ENCODE peak calls at places on chromosome X, in seven cellular contexts. A, J, V, G, E, H and B are unnamed samples.

GRCh38 chrX:93985621-93986020 is 311.6 kb downstream of the FAM133A start:
- DNase-seq in A (no peak), J (no peak), V (no peak), G (no peak), E (no peak), H (no peak), B (no peak)

GRCh38 chrX:6225307-6226052 is 3.2 kb downstream of the NLGN4X start:
- DNase-seq in A (no peak), J (no peak), V (no peak), G (no peak), E (no peak), H (no peak), B (no peak)

GRCh38 chrX:34653811-34654210 is 3.3 kb downstream of the TMEM47 start:
- DNase-seq in A (no peak), J (no peak), V (no peak), G (no peak), E (no peak), H (no peak), B (no peak)

GRCh38 chrX:78103656-78104446 is at the start of gene PGK1:
- DNase-seq in A (peak), J (peak), V (peak), G (peak), E (peak), H (peak), B (peak)

GRCh38 chrX:69279234-69279633 is 114.0 kb upstream of the PJA1 start:
- DNase-seq in A (no peak), J (no peak), V (no peak), G (no peak), E (no peak), H (no peak), B (no peak)

GRCh38 chrX:10755477-10756334 is 135.3 kb upstream of the MID1 start:
- DNase-seq in A (peak), J (peak), V (no peak), G (no peak), E (peak), H (no peak), B (no peak)

GRCh38 chrX:133120406-133120805 is 23.5 kb upstream of the USP26 start:
- DNase-seq in A (no peak), J (no peak), V (no peak), G (no peak), E (no peak), H (no peak), B (no peak)

GRCh38 chrX:65821721-65822496 is 154.5 kb downstream of the MSN start:
- DNase-seq in A (no peak), J (no peak), V (no peak), G (peak), E (no peak), H (no peak), B (no peak)

GRCh38 chrX:15500497-15500966 is at the start of gene BMX:
- DNase-seq in A (no peak), J (no peak), V (no peak), G (no peak), E (no peak), H (no peak), B (no peak)

GRCh38 chrX:47843363-47843762 is 6.7 kb downstream of the ZNF81 start:
- DNase-seq in A (no peak), J (peak), V (no peak), G (no peak), E (no peak), H (no peak), B (no peak)

GRCh38 chrX:41802958-41803357 is 79.0 kb downstream of the GPR82 start:
- DNase-seq in A (no peak), J (no peak), V (no peak), G (no peak), E (no peak), H (no peak), B (no peak)

GRCh38 chrX:108312938-108313337 is 125.3 kb downstream of the COL4A6 start:
- DNase-seq in A (no peak), J (peak), V (no peak), G (no peak), E (peak), H (no peak), B (no peak)

GRCh38 chrX:51894697-51895336 is 1.4 kb downstream of the MAGED1 start:
- DNase-seq in A (peak), J (peak), V (no peak), G (no peak), E (no peak), H (peak), B (no peak)

GRCh38 chrX:101430457-101431078 is 22.5 kb downstream of the HNRNPH2 start:
- DNase-seq in A (no peak), J (peak), V (no peak), G (no peak), E (peak), H (no peak), B (no peak)

GRCh38 chrX:100645106-100645505 is 1.1 kb downstream of the SRPX2 start:
- DNase-seq in A (no peak), J (peak), V (no peak), G (no peak), E (peak), H (no peak), B (no peak)

DNA sequence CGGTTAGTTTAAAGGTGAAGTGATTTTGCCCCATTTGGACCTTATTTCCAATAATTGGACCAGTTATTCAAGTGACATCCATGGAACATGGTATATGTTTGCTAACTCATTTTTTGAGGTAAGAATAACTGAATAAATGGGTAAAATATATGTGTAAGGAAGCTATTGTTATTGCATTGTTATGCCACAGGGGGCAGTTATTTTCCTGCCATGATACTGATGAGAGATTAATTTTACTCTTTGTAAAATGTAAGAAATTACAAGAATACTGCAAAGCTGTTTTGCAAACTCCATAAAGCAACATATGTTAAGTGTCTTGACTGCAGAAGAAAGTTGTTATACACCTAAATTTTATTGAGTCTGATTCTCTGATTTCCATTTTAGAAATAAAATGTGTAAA is 114.0 kb downstream of the IL1RAPL1 start:
- DNase-seq in A (no peak), J (no peak), V (no peak), G (no peak), E (no peak), H (no peak), B (no peak)
- TF ChIP-seq CTCF in A (no peak), J (no peak), V (no peak), G (no peak), E (no peak), H (peak), B (peak)

GRCh38 chrX:143988356-143988755 is 104.5 kb downstream of the UBE2NL start:
- DNase-seq in A (no peak), J (no peak), V (no peak), G (no peak), E (no peak), H (no peak), B (no peak)
- TF ChIP-seq CTCF in A (no peak), J (no peak), V (no peak), G (no peak), E (no peak), H (no peak), B (no peak)

GRCh38 chrX:57918750-57919436 is 8.6 kb upstream of the ZXDA start:
- DNase-seq in A (no peak), J (peak), V (no peak), G (peak), E (no peak), H (no peak), B (no peak)
- TF ChIP-seq CTCF in A (peak), J (peak), V (peak), G (peak), E (peak), H (peak), B (no peak)

GRCh38 chrX:155966876-155967275 is 30.6 kb upstream of the IL9R start:
- DNase-seq in A (peak), J (no peak), V (no peak), G (no peak), E (peak), H (no peak), B (no peak)
- TF ChIP-seq CTCF in A (peak), J (no peak), V (no peak), G (peak), E (peak), H (peak), B (peak)

GRCh38 chrX:136166221-136166855 is 19.0 kb downstream of the FHL1 start:
- DNase-seq in A (peak), J (peak), V (no peak), G (no peak), E (peak), H (no peak), B (no peak)
- TF ChIP-seq CTCF in A (peak), J (peak), V (no peak), G (peak), E (peak), H (peak), B (no peak)

DNA sequence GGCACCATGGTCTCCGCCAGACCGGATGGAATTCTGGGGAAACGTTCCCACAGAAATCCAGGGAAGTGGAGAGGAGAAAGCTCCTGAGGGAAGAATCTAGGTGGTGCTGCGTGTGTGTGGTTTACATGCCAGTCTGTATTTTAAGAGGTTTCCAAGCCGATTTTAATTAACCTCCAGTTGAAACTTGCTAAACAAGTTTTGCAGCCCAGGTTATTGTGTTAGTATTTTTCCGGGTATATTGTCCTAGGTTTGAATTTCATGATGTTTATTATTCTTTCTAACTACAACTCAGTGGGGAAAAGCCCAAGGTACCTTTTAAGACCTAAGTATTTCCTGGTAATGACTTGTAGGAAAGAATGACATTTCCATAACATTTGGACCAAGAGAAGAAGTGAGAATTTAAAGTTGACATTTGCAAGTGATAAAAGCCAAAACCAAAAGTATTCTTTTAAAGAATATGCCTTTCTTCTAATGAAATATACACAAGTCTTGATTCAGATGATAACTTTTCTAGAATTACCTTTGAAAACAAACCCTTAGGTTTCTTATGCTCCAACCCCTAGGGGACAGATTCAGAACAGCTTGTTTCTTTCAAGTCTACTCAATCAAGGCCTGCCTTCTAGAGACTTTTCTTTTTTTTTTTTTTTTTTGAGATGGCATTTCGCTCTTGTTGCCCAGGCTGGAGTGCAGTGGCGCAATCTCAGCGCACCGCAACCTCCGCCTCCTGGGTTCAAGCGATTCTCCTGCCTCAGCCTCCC is 14.6 kb downstream of the SAT1 start:
- DNase-seq in A (peak), J (no peak), V (no peak), G (no peak), E (no peak), H (no peak), B (no peak)
- TF ChIP-seq CTCF in A (no peak), J (no peak), V (no peak), G (peak), E (no peak), H (peak), B (peak)

DNA sequence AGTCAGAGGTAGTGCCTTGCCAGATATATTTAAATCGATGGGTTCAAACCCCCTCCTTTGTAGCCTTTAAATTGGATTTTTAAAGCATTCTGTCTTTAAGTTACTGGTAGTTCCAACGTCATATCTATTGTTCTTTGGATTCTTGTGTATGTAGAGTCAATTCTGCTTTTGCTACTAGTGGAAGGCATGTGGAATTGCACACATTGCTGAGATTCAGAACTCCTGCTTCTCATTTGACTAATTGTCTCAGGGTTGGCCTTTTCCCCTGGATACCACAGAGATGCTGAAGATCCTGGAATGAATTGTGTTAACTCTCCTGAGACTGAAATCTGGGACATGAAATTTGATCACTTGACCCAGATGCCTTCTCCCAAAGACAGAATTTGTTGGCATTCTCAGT is 328.3 kb upstream of the RPS6KA3 start:
- DNase-seq in A (no peak), J (peak), V (no peak), G (no peak), E (no peak), H (no peak), B (no peak)
- TF ChIP-seq CTCF in A (peak), J (peak), V (no peak), G (no peak), E (peak), H (peak), B (peak)

GRCh38 chrX:135003876-135004623 is 13.3 kb downstream of the SMIM10 start:
- DNase-seq in A (peak), J (peak), V (peak), G (peak), E (peak), H (peak), B (peak)
- TF ChIP-seq CTCF in A (no peak), J (no peak), V (no peak), G (no peak), E (no peak), H (no peak), B (no peak)

DNA sequence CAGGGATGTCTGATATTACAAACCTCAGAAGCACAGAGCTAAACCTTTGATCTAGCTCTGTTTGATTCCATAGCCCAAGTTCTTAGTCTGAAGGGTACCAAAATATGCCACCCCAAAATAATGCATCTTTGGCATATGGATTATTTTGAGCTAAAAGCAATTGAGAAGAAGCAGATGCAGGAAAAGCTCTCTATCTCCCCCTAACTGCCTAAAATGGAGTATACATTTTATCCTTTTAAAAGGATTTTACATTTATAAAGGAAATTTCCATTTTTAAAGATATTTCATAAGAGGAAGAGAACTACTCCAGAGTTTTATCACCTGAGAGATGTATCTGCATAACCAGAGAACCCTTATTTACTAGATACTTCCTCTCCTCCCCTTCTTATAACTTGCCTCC is 158.7 kb downstream of the ZNF674 start:
- DNase-seq in A (no peak), J (no peak), V (no peak), G (no peak), E (no peak), H (no peak), B (no peak)
- TF ChIP-seq CTCF in A (no peak), J (peak), V (no peak), G (peak), E (peak), H (peak), B (peak)

GRCh38 chrX:53290441-53291041 is 9.2 kb upstream of the IQSEC2 start:
- DNase-seq in A (no peak), J (no peak), V (no peak), G (no peak), E (no peak), H (no peak), B (no peak)

GRCh38 chrX:53288173-53288572 is 6.8 kb upstream of the IQSEC2 start:
- DNase-seq in A (no peak), J (no peak), V (no peak), G (no peak), E (no peak), H (no peak), B (no peak)

GRCh38 chrX:53291596-53291995 is 10.2 kb upstream of the IQSEC2 start:
- DNase-seq in A (no peak), J (no peak), V (no peak), G (no peak), E (no peak), H (no peak), B (no peak)

DNA sequence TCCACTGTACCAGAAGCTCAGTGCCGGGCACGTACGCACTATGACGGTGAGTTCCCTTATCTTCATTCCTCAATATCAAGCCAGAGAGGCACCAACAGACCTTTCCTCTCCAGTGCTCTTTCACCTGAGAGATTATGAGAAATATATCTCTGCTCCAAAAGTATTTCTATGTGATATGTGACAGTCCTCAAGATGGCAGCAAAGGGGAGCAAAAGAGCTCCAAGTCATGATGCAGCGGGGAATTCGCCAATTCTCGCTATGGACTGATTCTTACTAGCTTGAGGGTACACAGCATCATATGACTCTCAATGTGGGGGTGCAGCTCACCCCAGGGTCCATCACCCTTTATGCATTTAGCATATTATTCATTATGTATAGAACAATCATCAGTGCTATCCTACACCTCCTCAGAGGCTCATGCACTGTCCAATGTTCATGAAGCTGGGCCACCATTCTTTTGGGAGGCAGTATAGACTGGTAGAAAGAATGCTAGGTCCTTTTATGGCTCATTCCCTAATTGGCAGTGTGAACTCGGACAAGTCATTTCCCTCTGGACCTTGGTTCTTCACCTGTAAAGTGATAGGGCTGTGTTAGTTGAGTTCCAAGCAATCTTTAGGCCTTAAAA is 12.8 kb upstream of the IQSEC2 start:
- DNase-seq in A (no peak), J (no peak), V (no peak), G (no peak), E (no peak), H (no peak), B (no peak)
- TF ChIP-seq CTCF in A (no peak), J (peak), V (no peak), G (peak), E (peak), H (peak), B (peak)